ENCODE peak calls at places on chromosomes 5 and 9, in five cellular contexts. One of them, this sample, is unnamed.

GRCh38 chr5:141330299-141331080 is at the start of gene PCDHGA1:
- DNase-seq in foreskin fibroblast: peak
- DNase-seq in iris pigment epithelial cell: peak
- DNase-seq in A673: no peak
- DNase-seq in CD4-positive, CD25-positive, alpha-beta regulatory T cell: no peak
- DNase-seq in this sample: no peak

GRCh38 chr5:150342583-150342982 is 14.9 kb upstream of the TCOF1 start:
- DNase-seq in foreskin fibroblast: no peak
- DNase-seq in iris pigment epithelial cell: no peak
- DNase-seq in CD4-positive, CD25-positive, alpha-beta regulatory T cell: no peak
- DNase-seq in A673: no peak
- DNase-seq in this sample: no peak

GRCh38 chr5:107954254-107954653 is 283.5 kb upstream of the EFNA5 start:
- DNase-seq in iris pigment epithelial cell: no peak
- DNase-seq in A673: peak
- DNase-seq in CD4-positive, CD25-positive, alpha-beta regulatory T cell: no peak
- DNase-seq in foreskin fibroblast: peak
- DNase-seq in this sample: no peak

GRCh38 chr9:20728493-20729220 is 44.6 kb downstream of the FOCAD start:
- DNase-seq in iris pigment epithelial cell: peak
- DNase-seq in CD4-positive, CD25-positive, alpha-beta regulatory T cell: no peak
- DNase-seq in foreskin fibroblast: peak
- DNase-seq in A673: peak
- DNase-seq in this sample: peak

GRCh38 chr9:99660191-99660636 is 161.5 kb upstream of the NR4A3 start:
- DNase-seq in foreskin fibroblast: no peak
- DNase-seq in CD4-positive, CD25-positive, alpha-beta regulatory T cell: no peak
- DNase-seq in iris pigment epithelial cell: no peak
- DNase-seq in A673: no peak
- DNase-seq in this sample: no peak

GRCh38 chr9:129568560-129569505 is 52.1 kb downstream of the C9orf50 start:
- DNase-seq in CD4-positive, CD25-positive, alpha-beta regulatory T cell: no peak
- DNase-seq in iris pigment epithelial cell: peak
- DNase-seq in A673: peak
- DNase-seq in foreskin fibroblast: peak
- DNase-seq in this sample: no peak

GRCh38 chr9:132858756-132859155 is 19.3 kb downstream of the AK8 start:
- DNase-seq in CD4-positive, CD25-positive, alpha-beta regulatory T cell: no peak
- DNase-seq in A673: no peak
- DNase-seq in iris pigment epithelial cell: no peak
- DNase-seq in foreskin fibroblast: no peak
- DNase-seq in this sample: no peak

GRCh38 chr9:128528445-128529160 is 23.8 kb upstream of the SPTAN1 start:
- DNase-seq in CD4-positive, CD25-positive, alpha-beta regulatory T cell: no peak
- DNase-seq in A673: no peak
- DNase-seq in iris pigment epithelial cell: peak
- DNase-seq in foreskin fibroblast: peak
- DNase-seq in this sample: peak

GRCh38 chr5:144084971-144085370 is 85.5 kb downstream of the YIPF5 start:
- DNase-seq in iris pigment epithelial cell: peak
- DNase-seq in CD4-positive, CD25-positive, alpha-beta regulatory T cell: no peak
- DNase-seq in foreskin fibroblast: no peak
- DNase-seq in A673: no peak
- DNase-seq in this sample: no peak

GRCh38 chr5:32981061-32981460 is 269.9 kb downstream of the NPR3 start:
- DNase-seq in A673: no peak
- DNase-seq in foreskin fibroblast: peak
- DNase-seq in CD4-positive, CD25-positive, alpha-beta regulatory T cell: no peak
- DNase-seq in iris pigment epithelial cell: no peak
- DNase-seq in this sample: no peak